ENCODE peak calls at places on chromosomes 1 and 21, in six cellular contexts. One of them, this sample, is unnamed.
A peak's percentile ranks its signal among the peaks of the same experiment; 100 is the strongest.

GRCh38 chr1:154972517-154973343 is 1.8 kb upstream of the CKS1B start:
- DNase-seq in GM13977: no peak
- DNase-seq in NCI-H2107: no peak
- DNase-seq in stimulated activated CD4-positive, alpha-beta T cell treated with anti-CD3 and anti-CD28 coated beads, Interleukin-1b, Interleukin-23, amount 100 ng/mL, for 4 hours: no peak
- DNase-seq in ELF-1: peak; percentile 97
- DNase-seq in NCI-H2081: no peak
- DNase-seq in this sample: peak; percentile 98

GRCh38 chr1:23694371-23694770 is 2.8 kb downstream of the RPL11 start:
- DNase-seq in NCI-H2081: no peak
- DNase-seq in GM13977: no peak
- DNase-seq in NCI-H2107: no peak
- DNase-seq in ELF-1: no peak
- DNase-seq in stimulated activated CD4-positive, alpha-beta T cell treated with anti-CD3 and anti-CD28 coated beads, Interleukin-1b, Interleukin-23, amount 100 ng/mL, for 4 hours: no peak
- DNase-seq in this sample: no peak

GRCh38 chr21:37909936-37910335 is 6.3 kb downstream of the KCNJ6 start:
- DNase-seq in NCI-H2107: no peak
- DNase-seq in ELF-1: no peak
- DNase-seq in GM13977: no peak
- DNase-seq in stimulated activated CD4-positive, alpha-beta T cell treated with anti-CD3 and anti-CD28 coated beads, Interleukin-1b, Interleukin-23, amount 100 ng/mL, for 4 hours: no peak
- DNase-seq in NCI-H2081: no peak
- DNase-seq in this sample: no peak

GRCh38 chr1:179127163-179127895 is 45.5 kb downstream of the TOR3A start:
- DNase-seq in ELF-1: no peak
- DNase-seq in GM13977: no peak
- DNase-seq in NCI-H2081: no peak
- DNase-seq in stimulated activated CD4-positive, alpha-beta T cell treated with anti-CD3 and anti-CD28 coated beads, Interleukin-1b, Interleukin-23, amount 100 ng/mL, for 4 hours: no peak
- DNase-seq in NCI-H2107: no peak
- DNase-seq in this sample: no peak

GRCh38 chr1:204669579-204669978 is 16.0 kb downstream of the LRRN2 start:
- DNase-seq in GM13977: no peak
- DNase-seq in NCI-H2107: no peak
- DNase-seq in ELF-1: no peak
- DNase-seq in stimulated activated CD4-positive, alpha-beta T cell treated with anti-CD3 and anti-CD28 coated beads, Interleukin-1b, Interleukin-23, amount 100 ng/mL, for 4 hours: no peak
- DNase-seq in NCI-H2081: no peak
- DNase-seq in this sample: no peak

GRCh38 chr1:97647776-97648175 is 273.1 kb downstream of the DPYD start:
- DNase-seq in GM13977: no peak
- DNase-seq in NCI-H2081: no peak
- DNase-seq in stimulated activated CD4-positive, alpha-beta T cell treated with anti-CD3 and anti-CD28 coated beads, Interleukin-1b, Interleukin-23, amount 100 ng/mL, for 4 hours: no peak
- DNase-seq in ELF-1: no peak
- DNase-seq in NCI-H2107: no peak
- DNase-seq in this sample: no peak

GRCh38 chr1:235286667-235287066 is 41.3 kb downstream of the ARID4B start:
- DNase-seq in stimulated activated CD4-positive, alpha-beta T cell treated with anti-CD3 and anti-CD28 coated beads, Interleukin-1b, Interleukin-23, amount 100 ng/mL, for 4 hours: no peak
- DNase-seq in GM13977: no peak
- DNase-seq in NCI-H2081: no peak
- DNase-seq in ELF-1: no peak
- DNase-seq in NCI-H2107: no peak
- DNase-seq in this sample: no peak

GRCh38 chr1:183238071-183238470 is 52.0 kb downstream of the LAMC2 start:
- DNase-seq in ELF-1: no peak
- DNase-seq in NCI-H2081: no peak
- DNase-seq in GM13977: no peak
- DNase-seq in NCI-H2107: no peak
- DNase-seq in stimulated activated CD4-positive, alpha-beta T cell treated with anti-CD3 and anti-CD28 coated beads, Interleukin-1b, Interleukin-23, amount 100 ng/mL, for 4 hours: no peak
- DNase-seq in this sample: no peak

GRCh38 chr1:92736395-92736794 is 48.5 kb downstream of the EVI5 start:
- DNase-seq in GM13977: no peak
- DNase-seq in stimulated activated CD4-positive, alpha-beta T cell treated with anti-CD3 and anti-CD28 coated beads, Interleukin-1b, Interleukin-23, amount 100 ng/mL, for 4 hours: no peak
- DNase-seq in NCI-H2081: no peak
- DNase-seq in NCI-H2107: no peak
- DNase-seq in ELF-1: no peak
- DNase-seq in this sample: no peak

GRCh38 chr1:206582537-206583460 is 29.5 kb downstream of the EIF2D start:
- DNase-seq in stimulated activated CD4-positive, alpha-beta T cell treated with anti-CD3 and anti-CD28 coated beads, Interleukin-1b, Interleukin-23, amount 100 ng/mL, for 4 hours: peak; percentile 42
- DNase-seq in ELF-1: no peak
- DNase-seq in GM13977: no peak
- DNase-seq in NCI-H2081: no peak
- DNase-seq in NCI-H2107: no peak
- DNase-seq in this sample: no peak

GRCh38 chr1:59422921-59423575 is 126.2 kb downstream of the FGGY start:
- DNase-seq in NCI-H2107: no peak
- DNase-seq in GM13977: no peak
- DNase-seq in ELF-1: no peak
- DNase-seq in NCI-H2081: no peak
- DNase-seq in stimulated activated CD4-positive, alpha-beta T cell treated with anti-CD3 and anti-CD28 coated beads, Interleukin-1b, Interleukin-23, amount 100 ng/mL, for 4 hours: no peak
- DNase-seq in this sample: no peak

GRCh38 chr1:186753241-186753640 is 73.0 kb upstream of the PTGS2 start:
- DNase-seq in GM13977: no peak
- DNase-seq in stimulated activated CD4-positive, alpha-beta T cell treated with anti-CD3 and anti-CD28 coated beads, Interleukin-1b, Interleukin-23, amount 100 ng/mL, for 4 hours: no peak
- DNase-seq in NCI-H2107: no peak
- DNase-seq in NCI-H2081: no peak
- DNase-seq in ELF-1: no peak
- DNase-seq in this sample: no peak